ENCODE peak calls at places on chromosomes 7 and 10, in ten cellular contexts. K is RWPE1, D is glutamatergic neuron, U is fibroblast of mammary gland, G is esophagus squamous epithelium, W is AG04449, L is A549, Q is tibial artery, V is WTC11, T is PC-3. N is an unnamed sample.

GRCh38 chr10:76352300-76352699 is 920.9 kb downstream of the LRMDA start:
- DNase-seq in V (no peak), K (peak), T (peak), W (peak), L (peak), Q (no peak), G (no peak), D (no peak), U (peak), N (peak)

GRCh38 chr7:113197274-113197673 is 78.9 kb upstream of the SMIM30 start:
- DNase-seq in K (no peak), L (no peak), V (no peak), U (peak), W (peak), G (no peak), T (peak), Q (no peak), D (no peak), N (peak)

GRCh38 chr7:27184342-27185012 is 555 bp downstream of the HOXA11 start:
- DNase-seq in T (peak), U (peak), Q (peak), V (peak), D (peak), G (no peak), W (no peak), K (no peak), L (peak), N (peak)

GRCh38 chr10:55266797-55267196 is 465.8 kb upstream of the PCDH15 start:
- DNase-seq in T (no peak), K (no peak), L (no peak), Q (no peak), D (no peak), W (no peak), V (no peak), U (no peak), G (no peak), N (no peak)

GRCh38 chr10:133264455-133264854 is 12.2 kb downstream of the ADAM8 start:
- DNase-seq in Q (no peak), K (no peak), G (no peak), U (no peak), L (no peak), D (no peak), W (no peak), T (peak), V (no peak), N (no peak)

GRCh38 chr7:139737221-139738100 is 40.3 kb downstream of the HIPK2 start:
- DNase-seq in G (no peak), W (no peak), K (no peak), L (no peak), Q (no peak), T (no peak), U (peak), D (no peak), V (no peak), N (no peak)

GRCh38 chr7:98836811-98837631 is 32.8 kb downstream of the TMEM130 start:
- DNase-seq in K (peak), W (no peak), G (no peak), Q (no peak), U (peak), D (peak), L (peak), V (peak), T (peak), N (peak)

GRCh38 chr7:1863091-1863900 is 193.2 kb downstream of the ELFN1 start:
- DNase-seq in Q (no peak), V (no peak), K (no peak), L (no peak), U (no peak), T (no peak), W (no peak), D (no peak), G (no peak), N (no peak)

GRCh38 chr7:13988765-13989137 is 715 bp downstream of the ETV1 start:
- DNase-seq in W (no peak), G (no peak), L (no peak), U (peak), Q (no peak), D (peak), V (peak), T (peak), K (no peak), N (peak)

GRCh38 chr10:98599032-98599610 is 152.4 kb upstream of the HPS1 start:
- DNase-seq in Q (no peak), U (no peak), W (no peak), L (no peak), T (no peak), G (no peak), K (no peak), V (no peak), D (no peak), N (no peak)

GRCh38 chr10:33155720-33156638 is 178.5 kb downstream of the NRP1 start:
- DNase-seq in K (peak), V (no peak), G (no peak), W (no peak), D (no peak), T (peak), L (peak), Q (no peak), U (peak), N (peak)

GRCh38 chr7:150428671-150429451 is 21.6 kb upstream of the GIMAP8 start:
- DNase-seq in U (peak), K (peak), Q (no peak), T (peak), G (no peak), D (peak), L (peak), V (no peak), W (peak), N (peak)

GRCh38 chr7:114539575-114539974 is 125.0 kb downstream of the FOXP2 start:
- DNase-seq in V (no peak), L (peak), W (no peak), U (peak), K (peak), T (peak), G (no peak), Q (no peak), D (peak), N (peak)

GRCh38 chr7:36387437-36388345 is 2.0 kb upstream of the ANLN start:
- DNase-seq in G (no peak), Q (no peak), D (no peak), K (peak), V (no peak), U (no peak), W (no peak), T (peak), L (peak), N (no peak)

GRCh38 chr7:143979359-143979758 is 20.8 kb upstream of the OR6B1 start:
- DNase-seq in L (peak), U (peak), G (no peak), W (peak), T (peak), K (peak), Q (no peak), D (no peak), V (no peak), N (peak)

GRCh38 chr10:131337656-131338055 is 26.1 kb upstream of the TCERG1L start:
- DNase-seq in Q (no peak), V (no peak), G (no peak), W (no peak), K (no peak), L (no peak), D (no peak), T (no peak), U (no peak), N (no peak)

GRCh38 chr7:46155367-46155766 is 234.3 kb upstream of the IGFBP3 start:
- DNase-seq in L (peak), Q (no peak), W (no peak), T (no peak), D (no peak), U (no peak), G (no peak), V (no peak), K (no peak), N (no peak)

GRCh38 chr7:12110425-12110824 is 100.7 kb upstream of the TMEM106B start:
- DNase-seq in L (peak), K (no peak), V (no peak), G (no peak), Q (no peak), U (no peak), T (no peak), W (no peak), D (no peak), N (no peak)

GRCh38 chr10:115772606-115773005 is 500.4 kb downstream of the GFRA1 start:
- DNase-seq in L (peak), G (no peak), Q (no peak), D (no peak), U (peak), K (peak), V (no peak), W (peak), T (no peak), N (peak)

GRCh38 chr7:3242398-3242972 is 58.6 kb upstream of the SDK1 start:
- DNase-seq in Q (no peak), U (no peak), V (no peak), L (no peak), K (no peak), T (no peak), G (no peak), W (no peak), D (no peak), N (no peak)

GRCh38 chr7:1224093-1224702 is 8.5 kb upstream of the UNCX start:
- DNase-seq in U (no peak), W (no peak), G (no peak), D (peak), Q (no peak), T (no peak), L (no peak), V (peak), K (no peak), N (no peak)

GRCh38 chr7:139855498-139856270 is 26.6 kb downstream of the TBXAS1 start:
- DNase-seq in V (no peak), G (no peak), T (no peak), K (no peak), Q (peak), D (no peak), W (no peak), L (no peak), U (no peak), N (peak)

GRCh38 chr7:55081067-55081853 is 62.4 kb downstream of the EGFR start:
- DNase-seq in W (no peak), Q (peak), G (no peak), U (no peak), T (no peak), D (no peak), L (no peak), K (no peak), V (no peak), N (no peak)

GRCh38 chr10:78727728-78728127 is 341.0 kb upstream of the ZMIZ1 start:
- DNase-seq in G (no peak), L (no peak), K (no peak), D (no peak), W (no peak), T (no peak), U (no peak), Q (no peak), V (no peak), N (no peak)

GRCh38 chr7:47301657-47302295 is 280.1 kb downstream of the TNS3 start:
- DNase-seq in W (no peak), G (no peak), Q (no peak), D (no peak), L (no peak), V (no peak), U (no peak), K (no peak), T (no peak), N (no peak)

DNA sequence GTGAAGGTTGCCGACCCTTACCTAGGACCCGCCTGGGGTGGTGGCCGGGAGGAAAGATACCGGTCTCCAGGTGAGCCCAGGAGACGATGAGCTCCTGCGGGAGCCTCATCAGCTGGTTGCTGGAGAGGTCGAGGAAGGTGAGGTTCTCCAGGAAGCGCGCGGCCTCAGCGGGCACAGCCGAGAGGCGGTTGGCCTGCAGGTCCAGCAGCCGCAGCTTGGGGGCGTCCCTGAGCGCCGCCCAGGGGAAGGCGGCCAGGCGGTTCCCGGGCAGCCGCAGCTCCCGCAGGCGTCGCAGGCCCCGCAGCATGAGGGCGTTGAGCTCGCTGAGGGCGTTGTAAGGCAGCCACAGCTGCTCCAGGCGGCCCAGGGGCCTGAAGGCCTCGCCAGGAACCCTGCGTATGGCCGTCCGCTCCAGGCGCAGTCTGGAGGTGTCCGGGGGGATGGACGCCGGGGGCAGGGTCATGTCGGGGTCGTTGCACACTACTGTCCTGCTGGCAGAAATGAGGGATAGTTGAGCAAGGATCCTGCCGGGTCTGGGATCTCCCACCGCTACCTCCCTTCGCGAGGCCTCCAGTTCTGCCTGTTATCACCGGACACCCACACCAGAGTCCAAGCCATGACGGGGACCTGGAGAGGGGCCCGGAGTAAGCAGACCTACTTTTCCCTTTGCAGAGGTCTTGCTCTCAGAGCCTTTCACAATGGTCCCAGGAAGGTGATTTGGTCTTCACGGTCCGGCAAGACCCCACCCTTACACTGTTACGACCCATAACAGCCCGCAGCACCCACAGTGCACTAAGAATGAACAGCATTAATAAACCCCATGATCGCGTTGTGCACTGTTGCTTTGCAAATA is 3.9 kb downstream of the LRIT1 start:
- DNase-seq in W (no peak), T (no peak), Q (no peak), D (peak), K (no peak), G (no peak), U (no peak), V (peak), L (no peak), N (no peak)
- TF ChIP-seq CTCF in W (no peak), T (no peak), Q (no peak), D (peak), K (no peak), G (no peak), U (no peak), V (peak), L (no peak), N (no peak)

GRCh38 chr10:121498071-121498470 is 100.2 kb downstream of the FGFR2 start:
- DNase-seq in K (no peak), G (no peak), D (no peak), V (peak), T (no peak), W (no peak), L (no peak), U (no peak), Q (no peak), N (no peak)
- TF ChIP-seq CTCF in K (no peak), G (no peak), D (no peak), V (no peak), T (no peak), W (no peak), L (no peak), U (no peak), Q (no peak), N (no peak)

DNA sequence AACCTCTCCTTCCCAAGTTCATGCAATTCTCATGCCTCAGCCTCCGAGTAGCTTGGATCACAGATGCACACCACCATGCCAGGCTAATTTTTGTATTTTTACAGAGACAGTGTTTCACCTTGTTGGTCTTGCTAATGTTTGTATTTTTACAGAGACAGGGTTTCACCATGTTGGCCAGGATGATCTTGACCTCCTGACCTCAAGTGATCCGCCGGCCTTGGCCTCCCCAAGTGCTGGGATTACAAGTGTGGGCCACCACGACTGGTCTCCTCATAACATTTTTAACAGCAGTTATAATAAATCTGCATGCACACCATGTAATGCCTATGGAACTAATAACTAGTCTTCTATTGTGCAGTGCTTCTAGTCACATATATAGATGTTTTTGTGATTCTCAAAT is 123.8 kb upstream of the VKORC1L1 start:
- DNase-seq in U (no peak), Q (no peak), T (no peak), G (no peak), D (no peak), L (no peak), V (no peak), K (no peak), W (no peak), N (no peak)
- TF ChIP-seq CTCF in U (no peak), Q (no peak), T (no peak), G (no peak), D (no peak), L (no peak), V (no peak), K (no peak), W (no peak), N (no peak)

GRCh38 chr10:45520476-45520875 is 146.5 kb downstream of the ALOX5 start:
- DNase-seq in U (no peak), L (no peak), Q (no peak), T (no peak), G (no peak), D (no peak), W (no peak), V (no peak), K (no peak), N (no peak)
- TF ChIP-seq CTCF in U (no peak), L (no peak), Q (no peak), T (no peak), G (no peak), D (no peak), W (no peak), V (no peak), K (no peak), N (no peak)

GRCh38 chr7:129664029-129665012 is 52.8 kb downstream of the NRF1 start:
- DNase-seq in L (peak), U (peak), T (peak), V (no peak), K (peak), D (no peak), W (peak), G (no peak), Q (no peak), N (peak)

GRCh38 chr7:129667116-129667515 is 55.6 kb downstream of the NRF1 start:
- DNase-seq in K (no peak), Q (no peak), T (no peak), V (no peak), D (no peak), G (no peak), L (no peak), W (no peak), U (no peak), N (no peak)

GRCh38 chr7:129665013-129665401 is 53.5 kb downstream of the NRF1 start:
- DNase-seq in U (peak), Q (no peak), K (peak), G (no peak), D (no peak), L (peak), V (peak), T (peak), W (peak), N (peak)

GRCh38 chr7:129657363-129657762 is 45.8 kb downstream of the NRF1 start:
- DNase-seq in V (no peak), T (peak), Q (no peak), U (peak), G (no peak), D (no peak), L (no peak), W (no peak), K (peak), N (no peak)

GRCh38 chr7:129661645-129662182 is 50.2 kb downstream of the NRF1 start:
- DNase-seq in U (no peak), D (no peak), K (no peak), W (no peak), V (no peak), T (no peak), L (no peak), Q (no peak), G (no peak), N (no peak)
- TF ChIP-seq CTCF in U (no peak), D (no peak), K (no peak), W (no peak), V (no peak), T (no peak), L (no peak), Q (no peak), G (no peak), N (no peak)

GRCh38 chr10:69791812-69792211 is 9.9 kb upstream of the COL13A1 start:
- DNase-seq in Q (no peak), G (no peak), V (no peak), L (no peak), W (no peak), T (no peak), K (no peak), U (no peak), D (no peak), N (no peak)

GRCh38 chr10:69787681-69788080 is 14.0 kb upstream of the COL13A1 start:
- DNase-seq in V (no peak), W (no peak), Q (no peak), G (no peak), L (no peak), D (no peak), U (no peak), T (no peak), K (no peak), N (no peak)

GRCh38 chr10:69783515-69783914 is 18.2 kb upstream of the COL13A1 start:
- DNase-seq in T (no peak), W (no peak), V (no peak), G (no peak), U (no peak), D (no peak), K (no peak), Q (no peak), L (no peak), N (no peak)

GRCh38 chr10:69789164-69789576 is 12.5 kb upstream of the COL13A1 start:
- DNase-seq in U (no peak), T (peak), V (peak), G (no peak), D (no peak), W (no peak), L (no peak), K (peak), Q (no peak), N (no peak)

GRCh38 chr10:69786791-69787190 is 14.9 kb upstream of the COL13A1 start:
- DNase-seq in D (no peak), U (peak), L (peak), G (no peak), T (peak), V (no peak), W (no peak), K (no peak), Q (no peak), N (peak)
- TF ChIP-seq CTCF in D (no peak), U (peak), L (peak), G (no peak), T (peak), V (no peak), W (peak), K (no peak), Q (peak), N (peak)

N was measured in fibroblast of pulmonary artery.